ENCODE peak calls at places on chromosomes 5 and 9, in five cellular contexts. F is H1, R is H9, Y is neuronal stem cell, A is trophoblast cell. O is an unnamed sample.

GRCh38 chr5:32767948-32768427 is 56.9 kb downstream of the NPR3 start:
- DNase-seq in R (no peak), F (no peak), Y (no peak), A (peak; percentile 42), O (peak; percentile 97)

GRCh38 chr9:107235765-107236442 is 47.2 kb upstream of the RAD23B start:
- DNase-seq in A (no peak), Y (no peak), R (no peak), F (peak; percentile 14), O (no peak)

GRCh38 chr5:175235251-175235963 is 208.6 kb downstream of the DRD1 start:
- DNase-seq in F (no peak), A (no peak), R (no peak), Y (no peak), O (no peak)

GRCh38 chr9:136835162-136835931 is 6.9 kb upstream of the AJM1 start:
- DNase-seq in R (no peak), Y (no peak), A (no peak), F (no peak), O (no peak)

GRCh38 chr5:36242534-36243144 is 914 bp upstream of the NADK2 start:
- DNase-seq in A (no peak), Y (no peak), F (no peak), R (no peak), O (no peak)

GRCh38 chr9:17349816-17350215 is 215.0 kb downstream of the CNTLN start:
- DNase-seq in F (no peak), R (no peak), Y (no peak), A (no peak), O (peak; percentile 32)

GRCh38 chr5:59562756-59563389 is 330.7 kb downstream of the PDE4D start:
- DNase-seq in F (no peak), A (peak; percentile 24), Y (peak; percentile 40), R (peak; percentile 55), O (peak; percentile 77)

GRCh38 chr5:38888023-38888422 is 42.2 kb downstream of the OSMR start:
- DNase-seq in R (peak; percentile 81), A (no peak), Y (no peak), F (no peak), O (no peak)

GRCh38 chr5:139204196-139204595 is 6.0 kb upstream of the SIL1 start:
- DNase-seq in A (no peak), R (no peak), F (no peak), Y (no peak), O (no peak)

DNA sequence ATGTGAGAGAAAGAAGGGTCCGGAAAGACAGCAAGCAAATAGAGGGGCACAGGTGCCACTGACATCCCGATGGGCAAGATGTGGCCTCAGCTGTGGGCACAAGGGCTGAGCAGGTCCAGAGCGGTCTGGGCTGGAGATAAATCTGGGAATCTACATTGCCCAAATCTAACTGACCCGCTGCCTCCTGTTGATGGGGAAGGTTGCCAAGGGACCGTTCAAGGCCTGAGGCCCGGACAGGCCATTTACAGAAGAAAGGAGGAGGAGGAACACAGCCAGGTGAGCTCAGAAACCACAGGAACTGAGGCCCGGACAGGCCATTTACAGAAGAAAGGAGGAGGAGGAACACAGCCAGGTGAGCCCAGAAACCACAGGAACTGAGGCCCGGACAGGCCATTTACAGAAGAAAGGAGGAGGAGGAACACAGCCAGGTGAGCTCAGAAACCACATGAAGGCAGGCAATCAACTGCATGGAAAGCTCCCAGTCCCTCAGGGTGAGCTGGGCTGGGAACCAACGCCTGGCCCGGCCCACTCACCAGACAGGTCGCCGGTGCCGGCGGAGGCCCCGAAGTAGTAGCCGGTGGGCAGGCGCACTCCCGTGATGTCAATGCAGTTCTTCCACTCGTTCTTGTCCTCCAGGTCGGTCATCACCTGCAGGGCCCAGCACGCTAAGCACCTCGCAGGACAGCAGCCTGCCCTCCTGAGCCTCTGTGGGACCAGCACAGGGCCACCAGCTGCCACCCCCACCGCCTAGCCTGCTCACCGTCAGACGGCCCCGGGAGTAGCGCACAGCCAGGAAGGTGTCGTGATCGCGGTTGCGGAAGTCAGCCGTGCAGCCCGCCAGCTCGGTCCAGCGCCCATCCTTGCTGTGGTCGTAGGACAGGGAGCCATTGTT is 14.6 kb downstream of the LMAN2 start:
- DNase-seq in Y (no peak), F (no peak), R (peak; percentile 64), A (no peak), O (no peak)
- H2BK12ac ChIP-seq in Y (no peak overlapping the region), F (no peak overlapping the region), R (no peak overlapping the region), A (no peak overlapping the region), O (no peak overlapping the region)

DNA sequence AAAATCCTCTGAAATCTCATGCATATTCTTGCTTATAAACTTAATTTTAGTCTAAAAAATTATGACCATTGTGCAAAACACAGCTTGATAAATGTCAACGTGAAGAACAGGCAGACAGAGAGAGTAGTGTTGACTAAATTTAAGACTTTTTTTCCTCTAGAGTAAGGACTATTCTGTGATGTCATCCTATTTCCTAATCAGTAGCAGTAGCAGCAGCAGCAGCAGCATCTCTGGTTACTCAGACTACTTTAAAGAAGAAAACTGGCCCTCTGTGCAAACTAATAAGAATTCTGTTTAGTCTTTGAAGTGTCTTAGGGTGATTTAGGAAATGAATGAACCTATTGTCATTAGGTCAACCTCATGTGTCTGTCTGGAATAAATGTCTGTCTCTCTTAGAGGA is 403.0 kb downstream of the HINT1 start:
- DNase-seq in Y (no peak), R (no peak), F (no peak), A (no peak), O (peak; percentile 42)
- H2BK12ac ChIP-seq in Y (no peak overlapping the region), R (no peak overlapping the region), F (no peak overlapping the region), A (no peak overlapping the region), O (no peak overlapping the region)

DNA sequence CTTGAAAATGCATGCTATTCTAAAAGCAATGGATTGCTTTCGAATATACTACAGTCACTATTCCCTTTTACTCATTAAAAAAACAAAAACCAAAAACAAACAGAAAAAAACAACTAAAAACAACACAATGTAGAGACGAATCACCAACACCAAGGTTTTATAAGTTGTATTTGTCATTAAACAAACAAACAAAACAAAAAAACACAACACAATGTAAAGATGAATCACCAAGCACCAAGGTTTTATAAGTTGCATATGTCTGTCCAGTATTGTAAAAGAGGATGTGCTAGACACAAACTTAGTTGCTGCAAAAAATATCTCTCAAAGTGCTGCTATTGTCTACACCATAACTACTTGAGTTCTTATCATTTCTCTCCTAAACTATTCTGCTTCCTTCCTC is 1269.2 kb downstream of the EFNA5 start:
- DNase-seq in R (no peak), A (no peak), F (no peak), Y (no peak), O (no peak)
- H2BK12ac ChIP-seq in R (no peak overlapping the region), A (no peak overlapping the region), F (no peak overlapping the region), Y (no peak overlapping the region), O (no peak overlapping the region)

GRCh38 chr5:132681983-132682382 is 8.2 kb downstream of the IL4 start:
- DNase-seq in Y (no peak), R (no peak), A (no peak), F (no peak), O (no peak)
- H2BK12ac ChIP-seq in Y (no peak overlapping the region), R (no peak overlapping the region), A (no peak overlapping the region), F (no peak overlapping the region), O (no peak overlapping the region)

DNA sequence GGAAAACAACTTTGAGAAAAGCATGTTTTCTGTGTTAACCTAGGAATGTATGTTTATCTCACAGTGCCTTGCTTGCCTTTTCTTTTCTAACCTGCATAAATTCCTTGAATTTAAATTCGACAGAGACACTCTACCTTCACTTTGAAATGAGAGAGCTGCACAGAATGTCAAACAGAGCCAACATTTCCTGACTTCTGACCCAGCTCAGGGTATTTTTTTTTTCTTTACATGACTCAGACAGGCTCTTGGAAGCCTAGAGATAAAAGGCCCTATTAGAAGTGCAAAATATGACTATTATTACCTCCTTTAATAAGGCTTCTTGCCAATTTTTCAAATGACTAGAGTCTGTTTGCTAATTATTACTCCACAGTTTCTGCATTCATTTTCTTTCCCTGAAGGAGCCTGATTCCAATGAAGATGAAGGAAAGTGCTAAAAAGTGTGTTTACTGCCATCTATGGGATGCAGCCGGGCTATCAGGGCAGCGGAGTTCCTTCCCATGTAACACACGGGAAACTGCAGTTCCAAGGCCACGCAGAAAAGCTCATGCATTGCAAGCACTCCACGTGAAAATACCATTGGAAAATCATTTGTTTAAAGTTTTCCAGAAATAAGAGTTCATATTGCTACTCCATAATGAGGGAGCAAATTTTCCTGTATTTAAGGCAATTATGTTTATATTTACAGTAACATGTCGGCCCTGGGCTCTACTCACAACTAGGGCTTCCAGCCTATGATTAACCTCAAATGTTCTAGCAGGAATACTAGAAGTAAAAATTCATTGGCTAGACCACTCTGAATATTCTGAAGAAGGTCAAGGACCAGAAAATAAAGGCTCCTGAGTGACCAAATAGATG is 485.6 kb downstream of the ZSWIM6 start:
- DNase-seq in Y (peak; percentile 24), A (peak; percentile 22), R (peak; percentile 49), F (no peak), O (peak; percentile 63)
- H2BK12ac ChIP-seq in Y (no peak overlapping the region), A (no peak overlapping the region), R (no peak overlapping the region), F (no peak overlapping the region), O (no peak overlapping the region)

GRCh38 chr5:3281346-3281745 is 314.3 kb upstream of the IRX1 start:
- DNase-seq in A (no peak), Y (no peak), R (no peak), F (no peak), O (no peak)

GRCh38 chr5:3278643-3279042 is 317.0 kb upstream of the IRX1 start:
- DNase-seq in Y (no peak), A (no peak), F (no peak), R (no peak), O (no peak)

GRCh38 chr5:3282841-3283240 is 312.8 kb upstream of the IRX1 start:
- DNase-seq in A (no peak), F (no peak), R (no peak), Y (no peak), O (no peak)

GRCh38 chr5:3277590-3278196 is 317.9 kb upstream of the IRX1 start:
- DNase-seq in Y (peak; percentile 24), F (no peak), R (peak; percentile 48), A (no peak), O (no peak)

GRCh38 chr5:3276891-3277290 is 318.7 kb upstream of the IRX1 start:
- DNase-seq in A (no peak), Y (no peak), R (no peak), F (no peak), O (no peak)
- H2BK12ac ChIP-seq in A (no peak overlapping the region), Y (no peak overlapping the region), R (no peak overlapping the region), F (peak overlapping the region; percentile 97), O (no peak overlapping the region)